ENCODE peak calls at places on chromosomes 5 and 9, in nine cellular contexts. Z, S, U, W, O, Y, L, A and R are unnamed samples.

GRCh38 chr9:114278881-114279570 is 43.9 kb upstream of the ORM1 start:
- DNase-seq in S (peak; percentile 49), Y (peak; percentile 95), Z (no peak), U (no peak), A (no peak), O (no peak), W (no peak), L (peak; percentile 88), R (peak; percentile 18)

GRCh38 chr5:10555134-10555733 is 8.6 kb upstream of the ANKRD33B start:
- DNase-seq in A (no peak), Z (no peak), S (peak; percentile 97), U (no peak), L (no peak), W (no peak), Y (peak; percentile 96), O (no peak), R (no peak)

GRCh38 chr9:122816163-122816867 is 12.1 kb downstream of the PDCL start:
- DNase-seq in A (peak; percentile 40), L (no peak), O (peak; percentile 60), Y (no peak), W (no peak), S (no peak), U (peak; percentile 18), Z (no peak), R (no peak)

GRCh38 chr5:163976691-163977090 is 471.3 kb downstream of the MAT2B start:
- DNase-seq in Z (no peak), L (no peak), S (no peak), A (no peak), U (no peak), O (no peak), Y (no peak), W (no peak), R (no peak)

GRCh38 chr5:92513067-92513466 is 1068.0 kb downstream of the NR2F1-AS1 start:
- DNase-seq in A (no peak), S (no peak), Z (no peak), U (no peak), O (no peak), L (no peak), W (no peak), Y (no peak), R (no peak)

GRCh38 chr5:52948418-52949076 is 40.6 kb upstream of the ITGA2 start:
- DNase-seq in L (no peak), A (peak; percentile 60), Y (no peak), Z (peak; percentile 55), O (peak; percentile 81), S (peak; percentile 64), W (peak; percentile 22), U (peak; percentile 69), R (peak; percentile 23)

GRCh38 chr5:181246276-181247050 is 2.8 kb upstream of the RACK1 start:
- DNase-seq in A (peak; percentile 80), Z (no peak), S (peak; percentile 80), O (peak; percentile 75), Y (peak; percentile 91), U (peak; percentile 95), W (no peak), L (peak; percentile 97), R (peak; percentile 67)

GRCh38 chr5:107874810-107875209 is 204.1 kb upstream of the EFNA5 start:
- DNase-seq in O (no peak), L (no peak), U (no peak), Y (no peak), S (no peak), Z (no peak), A (no peak), W (no peak), R (no peak)

GRCh38 chr5:54663876-54664275 is 146.3 kb downstream of the SNX18 start:
- DNase-seq in S (peak; percentile 34), L (no peak), Z (peak; percentile 27), W (no peak), Y (no peak), A (no peak), O (no peak), U (peak; percentile 22), R (no peak)

GRCh38 chr5:102531506-102531905 is 32.7 kb upstream of the SLCO6A1 start:
- DNase-seq in L (no peak), O (no peak), A (no peak), U (no peak), Z (no peak), Y (no peak), S (no peak), W (no peak), R (no peak)

GRCh38 chr5:177336112-177336511 is 15.4 kb downstream of the LMAN2 start:
- DNase-seq in Y (no peak), U (no peak), W (no peak), A (no peak), L (no peak), S (no peak), O (peak; percentile 45), Z (no peak), R (no peak)

GRCh38 chr9:133235549-133236222 is 26.6 kb upstream of the OBP2B start:
- DNase-seq in L (peak; percentile 69), Z (no peak), A (no peak), U (no peak), S (no peak), Y (no peak), W (no peak), O (no peak), R (no peak)

GRCh38 chr9:104374711-104375110 is 129.4 kb upstream of the OR13F1 start:
- DNase-seq in L (no peak), S (no peak), Z (no peak), A (no peak), U (no peak), Y (no peak), W (no peak), O (no peak), R (no peak)

GRCh38 chr9:130846487-130847305 is 11.6 kb downstream of the ABL1 start:
- DNase-seq in U (no peak), Z (peak; percentile 33), L (peak; percentile 90), O (no peak), S (no peak), A (no peak), Y (peak; percentile 81), W (no peak), R (peak; percentile 72)

GRCh38 chr5:169980418-169981053 is at the start of gene INSYN2B:
- DNase-seq in S (peak; percentile 78), L (peak; percentile 74), W (peak; percentile 13), U (peak; percentile 35), A (peak; percentile 8), Y (peak; percentile 76), O (peak; percentile 17), Z (peak; percentile 78), R (peak; percentile 44)

GRCh38 chr5:25448190-25448621 is 803.4 kb upstream of the CDH10 start:
- DNase-seq in A (no peak), U (no peak), W (no peak), O (no peak), Y (no peak), Z (no peak), S (no peak), L (no peak), R (no peak)

GRCh38 chr5:10338996-10339903 is 14.2 kb upstream of the MARCHF6 start:
- DNase-seq in L (no peak), Y (no peak), A (no peak), Z (peak; percentile 85), S (no peak), O (no peak), W (no peak), U (no peak), R (no peak)

GRCh38 chr9:120528834-120529233 is 51.1 kb downstream of the CDK5RAP2 start:
- DNase-seq in A (no peak), Z (no peak), U (no peak), L (no peak), O (no peak), S (no peak), Y (no peak), W (no peak), R (no peak)

GRCh38 chr5:140041492-140042421 is 1.3 kb downstream of the NRG2 start:
- DNase-seq in S (peak; percentile 74), W (no peak), Y (peak; percentile 82), A (no peak), O (no peak), Z (peak; percentile 74), L (peak; percentile 81), U (peak; percentile 39), R (peak; percentile 36)

GRCh38 chr9:28234133-28234898 is 661.0 kb upstream of the C9orf72 start:
- DNase-seq in L (no peak), W (no peak), U (no peak), S (no peak), A (no peak), Y (no peak), Z (no peak), O (no peak), R (no peak)

GRCh38 chr5:42640835-42641234 is 115.8 kb upstream of the CCDC152 start:
- DNase-seq in A (no peak), L (no peak), Z (no peak), S (no peak), O (no peak), Y (no peak), W (no peak), U (no peak), R (no peak)